ENCODE peak calls at places on chromosome 10, in four cellular contexts. D is WERI-Rb-1, N is heart right ventricle, E is suprapubic skin. A is an unnamed sample. For H3K36me3, the result is how much of the 10 kb centered on the place peaks cover.

GRCh38 chr10:58967551-58968418 is 208.7 kb upstream of the PHYHIPL start:
- DNase-seq in D (peak), N (peak), E (no peak), A (no peak)

GRCh38 chr10:17617031-17617911 is at the start of gene HACD1:
- DNase-seq in D (peak), N (peak), E (peak), A (peak)

GRCh38 chr10:1809139-1809755 is 71.9 kb upstream of the ADARB2 start:
- DNase-seq in D (no peak), N (no peak), E (no peak), A (no peak)

GRCh38 chr10:82150123-82150900 is 275.3 kb downstream of the NRG3 start:
- DNase-seq in D (peak), N (peak), E (no peak), A (no peak)

GRCh38 chr10:86596266-86596665 is 58.1 kb upstream of the OPN4 start:
- DNase-seq in D (no peak), N (no peak), E (no peak), A (no peak)

GRCh38 chr10:111117528-111118277 is 40.9 kb downstream of the ADRA2A start:
- DNase-seq in D (no peak), N (no peak), E (no peak), A (no peak)

GRCh38 chr10:113047605-113047962 is 97.5 kb downstream of the TCF7L2 start:
- DNase-seq in D (no peak), N (no peak), E (no peak), A (no peak)

GRCh38 chr10:89516149-89516832 is 19.1 kb downstream of the SLC16A12 start:
- DNase-seq in D (no peak), N (peak), E (no peak), A (peak)

GRCh38 chr10:63077800-63078199 is 55.3 kb upstream of the NRBF2 start:
- DNase-seq in D (no peak), N (no peak), E (no peak), A (no peak)

GRCh38 chr10:96152437-96152836 is 22.3 kb downstream of the ZNF518A start:
- DNase-seq in D (no peak), N (no peak), E (no peak), A (no peak)
- H3K36me3 ChIP-seq in D (half or more), N (half or more), E (half or more), A (under half)

DNA sequence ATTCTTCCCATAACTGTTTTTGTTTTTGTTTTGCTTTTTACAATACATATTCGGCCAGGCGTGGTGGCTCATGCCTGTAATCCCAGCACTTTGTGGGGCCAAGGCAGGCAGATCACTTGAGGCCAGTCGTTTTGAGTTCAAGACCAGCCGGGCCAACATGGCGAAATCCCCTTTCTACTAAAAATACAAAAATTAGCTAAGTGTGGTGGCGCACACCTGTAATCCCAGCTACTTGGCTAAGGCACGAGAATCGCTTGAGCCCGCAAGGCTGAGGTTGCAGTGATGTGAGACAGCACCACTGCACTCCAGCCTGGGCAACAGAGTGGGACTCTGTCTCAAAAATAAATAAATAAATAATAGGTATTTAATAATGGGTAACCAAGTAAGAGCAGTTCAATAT is 2.3 kb downstream of the TM9SF3 start:
- DNase-seq in D (no peak), N (no peak), E (no peak), A (no peak)
- H3K4me3 ChIP-seq in D (no peak), N (peak), E (no peak), A (no peak)

GRCh38 chr10:21989453-21990154 is 13.9 kb downstream of the DNAJC1 start:
- DNase-seq in D (peak), N (peak), E (no peak), A (no peak)
- TF ChIP-seq CTCF in D (peak), N (peak), E (no peak), A (no peak)

GRCh38 chr10:132593900-132594876 is 56.6 kb downstream of the INPP5A start:
- DNase-seq in D (no peak), N (no peak), E (no peak), A (no peak)
- H3K36me3 ChIP-seq in D (under half), N (under half), E (under half), A (under half)

GRCh38 chr10:122162566-122163181 is 108.4 kb upstream of the BTBD16 start:
- DNase-seq in D (peak), N (no peak), E (no peak), A (no peak)
- H3K4me3 ChIP-seq in D (peak), N (peak), E (peak), A (no peak)

DNA sequence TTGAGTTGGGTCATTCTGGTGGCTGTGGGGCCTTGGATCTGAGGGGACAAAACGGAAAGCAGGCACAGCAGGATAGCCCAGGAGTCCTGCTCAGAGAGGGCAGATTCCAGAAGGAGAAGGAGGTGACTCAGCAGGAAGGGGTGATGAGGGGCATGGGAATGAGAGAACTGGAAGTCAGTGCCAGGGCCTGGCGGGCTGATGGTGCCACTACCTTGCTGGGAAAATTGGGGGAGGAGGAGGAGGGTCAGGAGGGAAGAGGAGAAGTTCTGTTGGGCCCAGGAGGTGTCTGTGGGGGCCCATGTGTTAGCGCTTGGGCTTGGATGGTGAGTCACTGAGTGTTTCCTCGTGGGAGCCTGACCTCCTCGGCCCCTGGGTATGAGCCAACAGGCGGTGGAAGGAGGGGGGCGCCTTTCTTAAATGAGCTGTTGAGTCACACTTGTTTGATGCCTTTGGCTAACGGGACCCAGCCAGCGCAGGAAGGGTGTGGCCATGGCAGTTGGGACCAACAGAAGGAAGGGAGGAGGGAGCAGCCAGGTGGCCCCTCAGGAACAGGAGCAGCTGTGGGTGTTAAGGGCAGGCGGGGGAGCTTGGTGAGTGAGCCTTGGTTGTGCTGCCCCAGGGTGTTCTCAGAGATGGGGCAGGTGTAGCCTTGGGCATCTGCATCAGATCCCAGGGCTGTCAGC is 130.0 kb upstream of the BTBD16 start:
- DNase-seq in D (no peak), N (peak), E (peak), A (peak)
- TF ChIP-seq CTCF in D (no peak), N (no peak), E (no peak), A (no peak)

GRCh38 chr10:65571011-65571570 is 1354.7 kb upstream of the LRRTM3 start:
- DNase-seq in D (peak), N (no peak), E (no peak), A (no peak)
- H3K36me3 ChIP-seq in D (under half), N (under half), E (under half), A (under half)